ENCODE peak calls at places on chromosomes 2 and 18, in eight cellular contexts. One of them, this sample, is unnamed.

GRCh38 chr2:227326783-227327182 is 1.7 kb downstream of the MFF start:
- DNase-seq in breast epithelium: no peak
- DNase-seq in IMR-90: no peak
- DNase-seq in GM12878: no peak
- DNase-seq in right lobe of liver: no peak
- DNase-seq in A549: no peak
- DNase-seq in HCT116: no peak
- DNase-seq in adrenal gland: no peak
- DNase-seq in this sample: no peak

GRCh38 chr18:21112140-21112473 is 494 bp upstream of the ROCK1 start:
- DNase-seq in HCT116: no peak
- DNase-seq in adrenal gland: no peak
- DNase-seq in A549: no peak
- DNase-seq in breast epithelium: no peak
- DNase-seq in GM12878: no peak
- DNase-seq in right lobe of liver: no peak
- DNase-seq in IMR-90: no peak
- DNase-seq in this sample: no peak

GRCh38 chr2:20868377-20868776 is 45.5 kb upstream of the LDAH start:
- DNase-seq in HCT116: no peak
- DNase-seq in GM12878: peak
- DNase-seq in IMR-90: no peak
- DNase-seq in adrenal gland: no peak
- DNase-seq in right lobe of liver: no peak
- DNase-seq in A549: no peak
- DNase-seq in breast epithelium: no peak
- DNase-seq in this sample: no peak

GRCh38 chr2:235402444-235402843 is 91.4 kb upstream of the AGAP1 start:
- DNase-seq in breast epithelium: no peak
- DNase-seq in right lobe of liver: no peak
- DNase-seq in A549: no peak
- DNase-seq in IMR-90: no peak
- DNase-seq in GM12878: no peak
- DNase-seq in HCT116: peak
- DNase-seq in adrenal gland: no peak
- DNase-seq in this sample: no peak

GRCh38 chr2:68379184-68379708 is 14.2 kb downstream of the PLEK start:
- DNase-seq in HCT116: no peak
- DNase-seq in IMR-90: no peak
- DNase-seq in adrenal gland: no peak
- DNase-seq in right lobe of liver: no peak
- DNase-seq in breast epithelium: no peak
- DNase-seq in A549: no peak
- DNase-seq in GM12878: no peak
- DNase-seq in this sample: no peak

GRCh38 chr18:3380384-3380961 is 69.5 kb upstream of the TGIF1 start:
- DNase-seq in right lobe of liver: no peak
- DNase-seq in A549: peak
- DNase-seq in HCT116: peak
- DNase-seq in breast epithelium: no peak
- DNase-seq in IMR-90: peak
- DNase-seq in GM12878: no peak
- DNase-seq in adrenal gland: no peak
- DNase-seq in this sample: no peak

GRCh38 chr2:96934831-96935545 is 51.4 kb downstream of the FAM178B start:
- DNase-seq in HCT116: no peak
- DNase-seq in GM12878: no peak
- DNase-seq in breast epithelium: no peak
- DNase-seq in adrenal gland: no peak
- DNase-seq in right lobe of liver: no peak
- DNase-seq in IMR-90: no peak
- DNase-seq in A549: no peak
- DNase-seq in this sample: no peak

GRCh38 chr2:71694501-71695234 is 241.3 kb downstream of the DYSF start:
- DNase-seq in GM12878: no peak
- DNase-seq in A549: no peak
- DNase-seq in adrenal gland: no peak
- DNase-seq in breast epithelium: no peak
- DNase-seq in IMR-90: no peak
- DNase-seq in HCT116: no peak
- DNase-seq in right lobe of liver: no peak
- DNase-seq in this sample: no peak

GRCh38 chr2:46554381-46554780 is 75.0 kb downstream of the TMEM247 start:
- DNase-seq in HCT116: no peak
- DNase-seq in breast epithelium: no peak
- DNase-seq in A549: no peak
- DNase-seq in GM12878: no peak
- DNase-seq in right lobe of liver: no peak
- DNase-seq in IMR-90: no peak
- DNase-seq in adrenal gland: peak
- DNase-seq in this sample: no peak
- TF ChIP-seq POLR2A in HCT116: no peak
- TF ChIP-seq POLR2A in breast epithelium: no peak
- TF ChIP-seq POLR2A in A549: no peak
- TF ChIP-seq POLR2A in GM12878: no peak
- TF ChIP-seq POLR2A in right lobe of liver: no peak
- TF ChIP-seq POLR2A in IMR-90: no peak
- TF ChIP-seq POLR2A in adrenal gland: no peak
- TF ChIP-seq POLR2A in this sample: no peak

DNA sequence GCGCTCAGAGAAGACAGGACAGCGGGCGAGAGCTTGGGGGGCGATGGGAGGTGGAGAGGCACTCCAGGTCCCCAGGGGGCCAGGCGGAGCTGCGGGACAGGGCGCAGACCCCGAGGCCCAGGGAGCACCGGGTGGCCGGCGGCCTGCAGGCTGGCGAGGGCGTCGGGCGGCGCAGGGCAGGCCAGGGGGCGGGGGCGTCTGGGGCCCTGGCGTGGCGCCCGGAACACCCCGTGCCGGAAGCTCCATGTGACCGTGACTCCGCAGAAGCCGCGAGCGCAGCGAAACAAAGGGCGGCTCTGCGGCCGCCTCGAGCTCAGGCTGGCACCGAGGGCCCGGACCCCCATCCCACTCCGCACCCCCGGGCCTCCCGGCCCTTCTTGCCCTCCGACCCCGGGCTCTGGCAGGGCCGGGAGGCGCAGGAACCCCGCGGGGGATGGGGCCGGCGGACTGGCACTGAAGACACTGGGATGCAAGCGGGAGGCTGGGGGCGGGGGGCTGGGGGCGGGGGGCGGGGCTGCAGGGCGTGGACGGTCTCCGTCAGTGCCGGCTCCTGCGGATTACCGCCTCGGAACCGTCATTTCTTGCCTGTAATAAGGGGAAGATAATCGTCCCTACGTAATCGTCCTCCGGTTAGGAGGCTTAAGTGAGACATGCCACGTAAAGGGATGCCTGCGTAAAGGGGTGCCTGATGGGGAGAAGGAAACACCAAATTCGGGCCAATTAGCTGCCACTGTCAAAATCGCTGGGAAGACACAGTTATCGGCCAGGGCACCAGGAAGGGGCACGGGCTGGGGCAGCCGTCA is 19.2 kb downstream of the SH2D6 start:
- DNase-seq in A549: peak
- DNase-seq in IMR-90: peak
- DNase-seq in GM12878: no peak
- DNase-seq in adrenal gland: peak
- DNase-seq in HCT116: no peak
- DNase-seq in right lobe of liver: peak
- DNase-seq in breast epithelium: peak
- DNase-seq in this sample: peak
- TF ChIP-seq POLR2A in A549: peak
- TF ChIP-seq POLR2A in IMR-90: peak
- TF ChIP-seq POLR2A in GM12878: peak
- TF ChIP-seq POLR2A in adrenal gland: peak
- TF ChIP-seq POLR2A in HCT116: no peak
- TF ChIP-seq POLR2A in right lobe of liver: peak
- TF ChIP-seq POLR2A in breast epithelium: peak
- TF ChIP-seq POLR2A in this sample: peak

GRCh38 chr2:175010848-175011254 is 5.7 kb upstream of the CHN1 start:
- DNase-seq in IMR-90: no peak
- DNase-seq in adrenal gland: no peak
- DNase-seq in right lobe of liver: no peak
- DNase-seq in A549: no peak
- DNase-seq in breast epithelium: no peak
- DNase-seq in GM12878: no peak
- DNase-seq in HCT116: no peak
- DNase-seq in this sample: no peak
- TF ChIP-seq POLR2A in IMR-90: no peak
- TF ChIP-seq POLR2A in adrenal gland: no peak
- TF ChIP-seq POLR2A in right lobe of liver: no peak
- TF ChIP-seq POLR2A in A549: no peak
- TF ChIP-seq POLR2A in breast epithelium: no peak
- TF ChIP-seq POLR2A in GM12878: no peak
- TF ChIP-seq POLR2A in HCT116: no peak
- TF ChIP-seq POLR2A in this sample: no peak

DNA sequence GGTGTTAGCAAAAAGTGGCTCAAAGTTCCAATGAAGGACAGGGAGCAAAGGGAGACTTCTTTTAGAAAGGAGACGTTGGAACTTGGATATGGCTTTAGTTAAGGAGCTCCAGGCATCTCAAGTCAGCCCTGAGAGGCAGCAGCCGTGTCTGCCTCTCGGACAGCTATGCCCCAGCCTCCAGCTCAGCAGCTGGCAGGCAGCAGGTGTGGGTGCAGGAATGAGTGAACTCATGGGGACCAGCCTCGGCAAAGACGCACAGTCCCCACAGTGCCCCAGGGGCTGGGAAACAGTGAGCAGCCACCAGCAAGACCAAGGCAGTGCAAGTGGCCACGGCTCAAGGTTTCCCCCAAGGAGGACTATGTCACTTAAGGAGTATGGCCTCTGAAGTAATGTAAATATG is 1.6 kb upstream of the LRRFIP1 start:
- DNase-seq in breast epithelium: no peak
- DNase-seq in A549: no peak
- DNase-seq in right lobe of liver: no peak
- DNase-seq in HCT116: no peak
- DNase-seq in GM12878: no peak
- DNase-seq in IMR-90: no peak
- DNase-seq in adrenal gland: no peak
- DNase-seq in this sample: no peak
- TF ChIP-seq POLR2A in breast epithelium: no peak
- TF ChIP-seq POLR2A in A549: no peak
- TF ChIP-seq POLR2A in right lobe of liver: no peak
- TF ChIP-seq POLR2A in HCT116: no peak
- TF ChIP-seq POLR2A in GM12878: no peak
- TF ChIP-seq POLR2A in IMR-90: no peak
- TF ChIP-seq POLR2A in adrenal gland: no peak
- TF ChIP-seq POLR2A in this sample: peak

This sample was measured in H54.